ENCODE peak calls at places on chromosome 11, in five cellular contexts. X is hypothalamus, R is brain pericyte, T is neuronal stem cell, D is prostate gland. J is an unnamed sample.

GRCh38 chr11:7341551-7341950 is 89.8 kb downstream of the SYT9 start:
- DNase-seq in X (no peak), R (no peak), T (no peak), D (no peak), J (no peak)

GRCh38 chr11:110338684-110339083 is 42.3 kb upstream of the RDX start:
- DNase-seq in X (no peak), R (no peak), T (no peak), D (no peak), J (no peak)

GRCh38 chr11:93887111-93887510 is 36.7 kb upstream of the VSTM5 start:
- DNase-seq in X (no peak), R (no peak), T (no peak), D (no peak), J (no peak)

GRCh38 chr11:93842461-93842860 is 8.0 kb downstream of the VSTM5 start:
- DNase-seq in X (no peak), R (no peak), T (no peak), D (no peak), J (no peak)

GRCh38 chr11:117169726-117170125 is 8.8 kb upstream of the SIDT2 start:
- DNase-seq in X (no peak), R (no peak), T (no peak), D (no peak), J (no peak)

GRCh38 chr11:12505183-12505582 is 127.8 kb downstream of the PARVA start:
- DNase-seq in X (no peak), R (no peak), T (no peak), D (no peak), J (no peak)

GRCh38 chr11:125404811-125405481 is 91.1 kb downstream of the FEZ1 start:
- DNase-seq in X (peak; percentile 41), R (no peak), T (peak; percentile 71), D (peak; percentile 57), J (peak; percentile 64)

GRCh38 chr11:69840371-69841169 is 21.4 kb upstream of the FGF3 start:
- DNase-seq in X (no peak), R (no peak), T (no peak), D (no peak), J (no peak)

GRCh38 chr11:44286268-44286880 is 23.6 kb downstream of the ALX4 start:
- DNase-seq in X (peak; percentile 12), R (no peak), T (no peak), D (no peak), J (no peak)

GRCh38 chr11:94196363-94196762 is 67.7 kb downstream of the PANX1 start:
- DNase-seq in X (no peak), R (no peak), T (no peak), D (no peak), J (no peak)